ENCODE peak calls at places on chromosome 22, in nine cellular contexts. K, O, F, H, Z, N, V, J and B are unnamed samples.

GRCh38 chr22:37431811-37432707 is 4.8 kb upstream of the ELFN2 start:
- DNase-seq in K (no peak), O (peak; percentile 85), F (peak; percentile 98), H (peak; percentile 68), Z (no peak), N (no peak), V (no peak), J (no peak), B (no peak)

GRCh38 chr22:39003165-39003638 is 10.9 kb upstream of the APOBEC3C start:
- DNase-seq in K (peak; percentile 77), O (peak; percentile 81), F (peak; percentile 79), H (peak; percentile 82), Z (peak; percentile 29), N (peak; percentile 81), V (no peak), J (peak; percentile 70), B (no peak)

GRCh38 chr22:17235149-17235655 is 16.0 kb upstream of the ADA2 start:
- DNase-seq in K (no peak), O (no peak), F (no peak), H (no peak), Z (no peak), N (no peak), V (no peak), J (no peak), B (no peak)

GRCh38 chr22:23906641-23907040 is 12.5 kb downstream of the MIF start:
- DNase-seq in K (no peak), O (no peak), F (no peak), H (no peak), Z (no peak), N (no peak), V (no peak), J (no peak), B (no peak)

GRCh38 chr22:28947125-28947524 is 63.8 kb downstream of the ZNRF3 start:
- DNase-seq in K (no peak), O (no peak), F (no peak), H (no peak), Z (no peak), N (no peak), V (no peak), J (no peak), B (no peak)

GRCh38 chr22:29146771-29147170 is 58.9 kb upstream of the EMID1 start:
- DNase-seq in K (no peak), O (no peak), F (no peak), H (peak; percentile 17), Z (no peak), N (peak; percentile 41), V (no peak), J (no peak), B (peak; percentile 33)

GRCh38 chr22:47043835-47044721 is 281.6 kb downstream of the TBC1D22A start:
- DNase-seq in K (no peak), O (peak; percentile 74), F (no peak), H (no peak), Z (peak; percentile 13), N (peak; percentile 66), V (no peak), J (no peak), B (no peak)

GRCh38 chr22:17772249-17772962 is 1.9 kb downstream of the BID start:
- DNase-seq in K (no peak), O (peak; percentile 44), F (no peak), H (no peak), Z (no peak), N (no peak), V (no peak), J (no peak), B (no peak)

GRCh38 chr22:28442951-28443876 is 236.4 kb downstream of the TTC28 start:
- DNase-seq in K (peak; percentile 79), O (peak; percentile 86), F (peak; percentile 62), H (peak; percentile 52), Z (peak; percentile 16), N (peak; percentile 79), V (no peak), J (peak; percentile 39), B (no peak)

GRCh38 chr22:31155425-31155824 is 4.6 kb upstream of the RNF185 start:
- DNase-seq in K (no peak), O (peak; percentile 48), F (no peak), H (no peak), Z (no peak), N (no peak), V (no peak), J (no peak), B (no peak)

GRCh38 chr22:42283288-42284229 is 13.1 kb upstream of the TCF20 start:
- DNase-seq in K (peak; percentile 68), O (no peak), F (no peak), H (peak; percentile 71), Z (peak; percentile 31), N (peak; percentile 61), V (no peak), J (peak; percentile 71), B (no peak)

GRCh38 chr22:36350751-36351594 is 36.8 kb downstream of the MYH9 start:
- DNase-seq in K (no peak), O (no peak), F (peak; percentile 67), H (no peak), Z (no peak), N (no peak), V (no peak), J (no peak), B (no peak)

GRCh38 chr22:18057568-18058209 is 20.1 kb upstream of the PEX26 start:
- DNase-seq in K (no peak), O (peak; percentile 96), F (peak; percentile 91), H (no peak), Z (no peak), N (peak; percentile 28), V (no peak), J (no peak), B (no peak)

GRCh38 chr22:40855960-40856512 is 403 bp downstream of the ST13 start:
- DNase-seq in K (peak; percentile 43), O (peak; percentile 44), F (peak; percentile 34), H (no peak), Z (peak; percentile 38), N (no peak), V (no peak), J (peak; percentile 53), B (no peak)

GRCh38 chr22:45124176-45124857 is 39.4 kb upstream of the NUP50 start:
- DNase-seq in K (no peak), O (no peak), F (no peak), H (peak; percentile 33), Z (no peak), N (no peak), V (no peak), J (no peak), B (no peak)

GRCh38 chr22:19837915-19838314 is 16.8 kb downstream of the GNB1L start:
- DNase-seq in K (no peak), O (no peak), F (no peak), H (no peak), Z (no peak), N (no peak), V (no peak), J (no peak), B (no peak)

GRCh38 chr22:38074181-38075104 is 9.5 kb downstream of the SLC16A8 start:
- DNase-seq in K (no peak), O (no peak), F (no peak), H (no peak), Z (no peak), N (no peak), V (no peak), J (no peak), B (no peak)

GRCh38 chr22:37486224-37486845 is at the start of gene MFNG:
- DNase-seq in K (peak; percentile 71), O (peak; percentile 67), F (peak; percentile 77), H (peak; percentile 88), Z (peak; percentile 29), N (peak; percentile 90), V (no peak), J (peak; percentile 62), B (no peak)

GRCh38 chr22:26174280-26174679 is 5.0 kb downstream of the SEZ6L start:
- DNase-seq in K (peak; percentile 20), O (no peak), F (peak; percentile 2), H (no peak), Z (peak; percentile 5), N (no peak), V (no peak), J (no peak), B (no peak)

GRCh38 chr22:42074153-42074750 is at the start of gene PHETA2:
- DNase-seq in K (peak; percentile 14), O (peak; percentile 55), F (peak; percentile 43), H (peak; percentile 79), Z (no peak), N (peak; percentile 85), V (no peak), J (no peak), B (peak; percentile 90)

GRCh38 chr22:37212174-37212906 is at the start of gene SSTR3:
- DNase-seq in K (peak; percentile 53), O (no peak), F (no peak), H (no peak), Z (peak; percentile 52), N (peak; percentile 62), V (no peak), J (peak; percentile 32), B (peak; percentile 72)

GRCh38 chr22:16956290-16956689 is 51.7 kb downstream of the GAB4 start:
- DNase-seq in K (no peak), O (no peak), F (no peak), H (no peak), Z (no peak), N (no peak), V (no peak), J (no peak), B (peak; percentile 82)

GRCh38 chr22:43476341-43476740 is 64.5 kb downstream of the MPPED1 start:
- DNase-seq in K (no peak), O (no peak), F (no peak), H (no peak), Z (no peak), N (no peak), V (no peak), J (no peak), B (peak; percentile 35)

GRCh38 chr22:29706493-29706892 is 13.3 kb upstream of the CABP7 start:
- DNase-seq in K (no peak), O (no peak), F (no peak), H (no peak), Z (no peak), N (no peak), V (no peak), J (no peak), B (no peak)

GRCh38 chr22:37178350-37179125 is 9.5 kb downstream of the C1QTNF6 start:
- DNase-seq in K (no peak), O (peak; percentile 32), F (no peak), H (no peak), Z (no peak), N (peak; percentile 65), V (no peak), J (no peak), B (no peak)

GRCh38 chr22:24095816-24096215 is 84.7 kb downstream of the CABIN1 start:
- DNase-seq in K (no peak), O (no peak), F (no peak), H (peak; percentile 28), Z (no peak), N (peak; percentile 13), V (no peak), J (no peak), B (peak; percentile 41)

GRCh38 chr22:41469218-41469851 is 418 bp downstream of the ACO2 start:
- DNase-seq in K (no peak), O (no peak), F (peak; percentile 12), H (no peak), Z (peak; percentile 45), N (no peak), V (no peak), J (no peak), B (no peak)

GRCh38 chr22:45584121-45584570 is 81.5 kb downstream of the FBLN1 start:
- DNase-seq in K (no peak), O (no peak), F (no peak), H (no peak), Z (no peak), N (no peak), V (no peak), J (no peak), B (no peak)

GRCh38 chr22:46171940-46172339 is 21.6 kb downstream of the PPARA start:
- DNase-seq in K (no peak), O (peak; percentile 27), F (no peak), H (no peak), Z (no peak), N (no peak), V (no peak), J (no peak), B (no peak)

GRCh38 chr22:46617250-46618103 is 2.7 kb upstream of the GRAMD4 start:
- DNase-seq in K (no peak), O (no peak), F (peak; percentile 30), H (no peak), Z (no peak), N (no peak), V (no peak), J (no peak), B (no peak)

GRCh38 chr22:47119181-47119580 is 356.7 kb downstream of the TBC1D22A start:
- DNase-seq in K (no peak), O (no peak), F (no peak), H (no peak), Z (no peak), N (no peak), V (no peak), J (no peak), B (no peak)